ENCODE peak calls at places on chromosomes 11 and 22, in five cellular contexts. M, T, L, W and K are unnamed samples.
A peak's percentile ranks its signal among the peaks of the same experiment; 100 is the strongest.

GRCh38 chr11:119752324-119752723 is 23.3 kb upstream of the NECTIN1 start:
- DNase-seq in M (no peak), T (no peak), L (no peak), W (no peak), K (no peak)

GRCh38 chr22:40204331-40205116 is 26.8 kb downstream of the TNRC6B start:
- DNase-seq in T (no peak), W (no peak), L (no peak), M (peak; percentile 59), K (peak; percentile 95)

GRCh38 chr22:42077486-42078125 is 1.9 kb upstream of the SMDT1 start:
- DNase-seq in L (no peak), T (no peak), W (no peak), M (no peak), K (no peak)

GRCh38 chr11:110092577-110093406 is at the start of gene ZC3H12C:
- DNase-seq in T (peak; percentile 93), L (peak; percentile 43), M (peak; percentile 90), W (peak; percentile 85), K (peak; percentile 89)

GRCh38 chr11:30984827-30985226 is 384.7 kb downstream of the DCDC1 start:
- DNase-seq in M (peak; percentile 17), T (no peak), W (no peak), L (no peak), K (no peak)

GRCh38 chr11:2731285-2732125 is 31.7 kb upstream of the KCNQ1OT1 start:
- DNase-seq in M (no peak), L (no peak), W (no peak), T (no peak), K (no peak)

GRCh38 chr11:115144014-115144413 is 360.2 kb downstream of the CADM1 start:
- DNase-seq in W (no peak), T (no peak), M (no peak), L (no peak), K (no peak)

GRCh38 chr11:76655466-76656086 is 15.0 kb downstream of the LRRC32 start:
- DNase-seq in T (no peak), W (no peak), M (no peak), L (no peak), K (no peak)

GRCh38 chr11:111307472-111308108 is 9.2 kb downstream of the POU2AF3 start:
- DNase-seq in L (no peak), M (no peak), T (no peak), W (peak; percentile 89), K (no peak)

GRCh38 chr11:47185305-47186075 is 744 bp downstream of the PACSIN3 start:
- DNase-seq in L (no peak), T (peak; percentile 59), M (peak; percentile 20), W (no peak), K (peak; percentile 52)

GRCh38 chr22:30159561-30160353 is 79.5 kb downstream of the HORMAD2 start:
- DNase-seq in W (no peak), L (no peak), T (no peak), M (peak; percentile 83), K (peak; percentile 74)

GRCh38 chr22:23305321-23305910 is 125.1 kb downstream of the BCR start:
- DNase-seq in T (peak; percentile 8), W (no peak), M (peak; percentile 83), L (no peak), K (peak; percentile 46)

GRCh38 chr11:58676563-58677135 is 54.2 kb downstream of the CNTF start:
- DNase-seq in T (no peak), W (no peak), L (no peak), M (no peak), K (no peak)

GRCh38 chr22:49964136-49964492 is 3.5 kb downstream of the PIM3 start:
- DNase-seq in W (no peak), M (no peak), L (peak; percentile 2), T (no peak), K (no peak)

GRCh38 chr11:96393753-96394348 is 4.0 kb downstream of the JRKL start:
- DNase-seq in L (no peak), W (no peak), T (no peak), M (peak; percentile 75), K (peak; percentile 32)

GRCh38 chr11:28464252-28464867 is 356.2 kb downstream of the METTL15 start:
- DNase-seq in L (no peak), T (no peak), W (no peak), M (peak; percentile 19), K (peak; percentile 94)

GRCh38 chr22:50605349-50606074 is 4.9 kb downstream of the MAPK8IP2 start:
- DNase-seq in T (no peak), M (no peak), L (no peak), W (no peak), K (no peak)

GRCh38 chr11:117486059-117486458 is 158.4 kb downstream of the CEP164 start:
- DNase-seq in M (no peak), W (no peak), L (no peak), T (no peak), K (no peak)

GRCh38 chr11:67255864-67256263 is 10.4 kb upstream of the GRK2 start:
- DNase-seq in T (no peak), L (no peak), M (no peak), W (no peak), K (no peak)

GRCh38 chr11:46369458-46370152 is 11.9 kb upstream of the MDK start:
- DNase-seq in T (no peak), L (peak; percentile 64), M (peak; percentile 80), W (no peak), K (peak; percentile 55)

GRCh38 chr11:117913736-117914397 is 15.3 kb downstream of the TMPRSS13 start:
- DNase-seq in W (no peak), T (no peak), M (no peak), L (no peak), K (no peak)

GRCh38 chr11:116692318-116693106 is 80.3 kb downstream of the BUD13 start:
- DNase-seq in M (no peak), W (no peak), L (no peak), T (no peak), K (no peak)

GRCh38 chr22:37581534-37581933 is 1.6 kb upstream of the LGALS2 start:
- DNase-seq in W (no peak), M (no peak), L (no peak), T (peak; percentile 93), K (peak; percentile 36)

GRCh38 chr22:40482391-40482790 is 112.0 kb downstream of the SGSM3 start:
- DNase-seq in T (no peak), L (no peak), M (no peak), W (no peak), K (no peak)

GRCh38 chr11:76293189-76293631 is 86.9 kb upstream of the WNT11 start:
- DNase-seq in M (no peak), W (no peak), L (peak; percentile 50), T (no peak), K (no peak)

GRCh38 chr22:20262582-20263147 is 5.5 kb downstream of the RTN4R start:
- DNase-seq in M (no peak), L (no peak), W (no peak), T (no peak), K (no peak)

GRCh38 chr11:95680169-95680929 is 109.2 kb downstream of the FAM76B start:
- DNase-seq in W (no peak), M (peak; percentile 74), T (no peak), L (no peak), K (peak; percentile 83)

GRCh38 chr11:76910620-76911414 is 50.1 kb downstream of the ACER3 start:
- DNase-seq in L (no peak), M (peak; percentile 39), T (peak; percentile 20), W (no peak), K (peak; percentile 83)

GRCh38 chr11:75164318-75164827 is 13.5 kb downstream of the SLCO2B1 start:
- DNase-seq in M (no peak), W (no peak), L (no peak), T (no peak), K (no peak)